ENCODE peak calls at places on chromosomes 2 and 18, in seven cellular contexts. One of them, this sample, is unnamed.

GRCh38 chr2:201471732-201472395 is 20.3 kb downstream of the STRADB start:
- DNase-seq in HepG2: no peak
- DNase-seq in HCT116: no peak
- DNase-seq in K562: no peak
- DNase-seq in GM12878: no peak
- DNase-seq in H1: no peak
- DNase-seq in SK-N-SH: no peak
- DNase-seq in this sample: no peak

GRCh38 chr2:191105082-191105481 is 45.7 kb downstream of the STAT4 start:
- DNase-seq in K562: no peak
- DNase-seq in HepG2: no peak
- DNase-seq in HCT116: no peak
- DNase-seq in H1: no peak
- DNase-seq in GM12878: no peak
- DNase-seq in SK-N-SH: no peak
- DNase-seq in this sample: no peak

GRCh38 chr2:155100261-155100660 is 401.8 kb downstream of the KCNJ3 start:
- DNase-seq in HepG2: no peak
- DNase-seq in HCT116: peak
- DNase-seq in SK-N-SH: no peak
- DNase-seq in GM12878: no peak
- DNase-seq in K562: no peak
- DNase-seq in H1: no peak
- DNase-seq in this sample: no peak

GRCh38 chr18:45562567-45563479 is 52.5 kb upstream of the SLC14A2 start:
- DNase-seq in H1: no peak
- DNase-seq in K562: no peak
- DNase-seq in HepG2: no peak
- DNase-seq in HCT116: no peak
- DNase-seq in GM12878: no peak
- DNase-seq in SK-N-SH: no peak
- DNase-seq in this sample: no peak

GRCh38 chr2:62071126-62071598 is 124.8 kb upstream of the B3GNT2 start:
- DNase-seq in SK-N-SH: no peak
- DNase-seq in K562: no peak
- DNase-seq in GM12878: no peak
- DNase-seq in HCT116: no peak
- DNase-seq in H1: no peak
- DNase-seq in HepG2: no peak
- DNase-seq in this sample: no peak

GRCh38 chr2:39730685-39731302 is 48.3 kb downstream of the THUMPD2 start:
- DNase-seq in SK-N-SH: no peak
- DNase-seq in H1: no peak
- DNase-seq in HepG2: peak
- DNase-seq in HCT116: peak
- DNase-seq in K562: peak
- DNase-seq in GM12878: no peak
- DNase-seq in this sample: peak

GRCh38 chr18:43665239-43665788 is 388.0 kb upstream of the SYT4 start:
- DNase-seq in SK-N-SH: no peak
- DNase-seq in K562: no peak
- DNase-seq in HCT116: no peak
- DNase-seq in H1: no peak
- DNase-seq in HepG2: no peak
- DNase-seq in GM12878: no peak
- DNase-seq in this sample: no peak

GRCh38 chr2:161414385-161415040 is 1.6 kb upstream of the TBR1 start:
- DNase-seq in HCT116: no peak
- DNase-seq in SK-N-SH: peak
- DNase-seq in H1: peak
- DNase-seq in GM12878: no peak
- DNase-seq in K562: peak
- DNase-seq in HepG2: peak
- DNase-seq in this sample: no peak

GRCh38 chr2:237625216-237625705 is 2.1 kb upstream of the LRRFIP1 start:
- DNase-seq in K562: no peak
- DNase-seq in HCT116: no peak
- DNase-seq in HepG2: peak
- DNase-seq in SK-N-SH: no peak
- DNase-seq in H1: no peak
- DNase-seq in GM12878: no peak
- DNase-seq in this sample: no peak

GRCh38 chr18:37958499-37958898 is 392.9 kb upstream of the CELF4 start:
- DNase-seq in HCT116: no peak
- DNase-seq in H1: no peak
- DNase-seq in SK-N-SH: no peak
- DNase-seq in GM12878: no peak
- DNase-seq in K562: no peak
- DNase-seq in HepG2: no peak
- DNase-seq in this sample: no peak

GRCh38 chr18:79397288-79397829 is 1.6 kb downstream of the NFATC1 start:
- DNase-seq in HepG2: no peak
- DNase-seq in K562: no peak
- DNase-seq in H1: no peak
- DNase-seq in HCT116: no peak
- DNase-seq in GM12878: no peak
- DNase-seq in SK-N-SH: no peak
- DNase-seq in this sample: no peak

GRCh38 chr2:12819721-12820120 is 103.0 kb downstream of the TRIB2 start:
- DNase-seq in HepG2: no peak
- DNase-seq in K562: no peak
- DNase-seq in HCT116: no peak
- DNase-seq in H1: no peak
- DNase-seq in GM12878: no peak
- DNase-seq in SK-N-SH: no peak
- DNase-seq in this sample: no peak

GRCh38 chr2:70283500-70284191 is 9.9 kb downstream of the SNRPG start:
- DNase-seq in K562: no peak
- DNase-seq in HepG2: no peak
- DNase-seq in GM12878: no peak
- DNase-seq in SK-N-SH: no peak
- DNase-seq in H1: no peak
- DNase-seq in HCT116: no peak
- DNase-seq in this sample: no peak

GRCh38 chr2:197759013-197759412 is 26.1 kb downstream of the BOLL start:
- DNase-seq in HCT116: no peak
- DNase-seq in HepG2: no peak
- DNase-seq in H1: no peak
- DNase-seq in GM12878: no peak
- DNase-seq in K562: no peak
- DNase-seq in SK-N-SH: no peak
- DNase-seq in this sample: no peak

GRCh38 chr2:233424028-233424951 is 70.0 kb downstream of the DGKD start:
- DNase-seq in SK-N-SH: no peak
- DNase-seq in HCT116: no peak
- DNase-seq in GM12878: no peak
- DNase-seq in H1: peak
- DNase-seq in K562: no peak
- DNase-seq in HepG2: no peak
- DNase-seq in this sample: no peak

GRCh38 chr2:179059026-179059680 is 9.2 kb upstream of the CCDC141 start:
- DNase-seq in K562: no peak
- DNase-seq in H1: no peak
- DNase-seq in SK-N-SH: no peak
- DNase-seq in HCT116: no peak
- DNase-seq in GM12878: no peak
- DNase-seq in HepG2: no peak
- DNase-seq in this sample: no peak

GRCh38 chr2:121831841-121832240 is 76.4 kb downstream of the TSN start:
- DNase-seq in GM12878: no peak
- DNase-seq in HepG2: no peak
- DNase-seq in H1: no peak
- DNase-seq in SK-N-SH: no peak
- DNase-seq in HCT116: no peak
- DNase-seq in K562: no peak
- DNase-seq in this sample: no peak

GRCh38 chr18:27685071-27685470 is 491.9 kb downstream of the CDH2 start:
- DNase-seq in H1: no peak
- DNase-seq in SK-N-SH: no peak
- DNase-seq in K562: no peak
- DNase-seq in HepG2: no peak
- DNase-seq in HCT116: no peak
- DNase-seq in GM12878: no peak
- DNase-seq in this sample: no peak

GRCh38 chr2:150981826-150982225 is 279.8 kb downstream of the RBM43 start:
- DNase-seq in HCT116: no peak
- DNase-seq in SK-N-SH: no peak
- DNase-seq in H1: no peak
- DNase-seq in HepG2: no peak
- DNase-seq in GM12878: no peak
- DNase-seq in K562: no peak
- DNase-seq in this sample: no peak

GRCh38 chr18:8661754-8662573 is 43.4 kb upstream of the MTCL1 start:
- DNase-seq in K562: no peak
- DNase-seq in SK-N-SH: peak
- DNase-seq in H1: peak
- DNase-seq in HCT116: no peak
- DNase-seq in HepG2: no peak
- DNase-seq in GM12878: no peak
- DNase-seq in this sample: no peak

GRCh38 chr2:9153589-9153988 is 53.0 kb upstream of the ASAP2 start:
- DNase-seq in SK-N-SH: no peak
- DNase-seq in HepG2: no peak
- DNase-seq in H1: no peak
- DNase-seq in HCT116: no peak
- DNase-seq in GM12878: no peak
- DNase-seq in K562: no peak
- DNase-seq in this sample: no peak

GRCh38 chr18:3623769-3624545 is 174.0 kb downstream of the TGIF1 start:
- DNase-seq in HCT116: peak
- DNase-seq in SK-N-SH: peak
- DNase-seq in H1: peak
- DNase-seq in GM12878: no peak
- DNase-seq in K562: peak
- DNase-seq in HepG2: peak
- DNase-seq in this sample: peak

GRCh38 chr2:132460781-132461180 is 44.2 kb downstream of the GPR39 start:
- DNase-seq in HCT116: no peak
- DNase-seq in GM12878: no peak
- DNase-seq in H1: no peak
- DNase-seq in HepG2: no peak
- DNase-seq in K562: no peak
- DNase-seq in SK-N-SH: no peak
- DNase-seq in this sample: no peak
- TF ChIP-seq SIN3A in HCT116: no peak
- TF ChIP-seq SIN3A in GM12878: no peak
- TF ChIP-seq SIN3A in H1: no peak
- TF ChIP-seq SIN3A in HepG2: no peak
- TF ChIP-seq SIN3A in K562: no peak
- TF ChIP-seq SIN3A in SK-N-SH: no peak
- TF ChIP-seq SIN3A in this sample: no peak

GRCh38 chr2:184597571-184597980 is 753 bp upstream of the ZNF804A start:
- DNase-seq in SK-N-SH: peak
- DNase-seq in HepG2: no peak
- DNase-seq in GM12878: no peak
- DNase-seq in H1: peak
- DNase-seq in HCT116: peak
- DNase-seq in K562: no peak
- DNase-seq in this sample: no peak

GRCh38 chr2:184597996-184598312 is 375 bp upstream of the ZNF804A start:
- DNase-seq in HepG2: no peak
- DNase-seq in K562: no peak
- DNase-seq in HCT116: no peak
- DNase-seq in GM12878: no peak
- DNase-seq in H1: no peak
- DNase-seq in SK-N-SH: no peak
- DNase-seq in this sample: no peak

GRCh38 chr2:184598313-184599053 is at the start of gene ZNF804A:
- DNase-seq in SK-N-SH: peak
- DNase-seq in HepG2: no peak
- DNase-seq in H1: peak
- DNase-seq in GM12878: peak
- DNase-seq in HCT116: no peak
- DNase-seq in K562: peak
- DNase-seq in this sample: no peak

GRCh38 chr2:184599054-184599874 is 935 bp downstream of the ZNF804A start:
- DNase-seq in HCT116: peak
- DNase-seq in K562: no peak
- DNase-seq in SK-N-SH: peak
- DNase-seq in H1: no peak
- DNase-seq in HepG2: no peak
- DNase-seq in GM12878: no peak
- DNase-seq in this sample: no peak

DNA sequence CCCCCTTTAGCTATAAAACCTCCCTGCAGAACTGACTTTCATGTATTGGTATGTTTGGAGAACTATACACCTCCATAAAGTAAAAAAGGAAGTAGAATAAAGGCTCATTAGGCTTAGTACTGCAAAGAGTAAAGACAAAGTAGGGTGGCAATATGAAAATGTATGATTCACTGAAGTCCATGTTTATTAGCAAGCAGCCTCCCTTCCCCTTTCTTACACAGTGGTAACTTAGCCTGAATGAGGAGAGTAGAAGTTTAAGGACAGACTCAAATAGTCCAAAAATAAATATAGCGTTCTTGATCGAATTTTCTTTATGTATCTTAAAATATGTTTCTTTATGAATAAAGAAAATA is 1.5 kb downstream of the ZNF804A start:
- DNase-seq in HepG2: no peak
- DNase-seq in H1: no peak
- DNase-seq in GM12878: no peak
- DNase-seq in SK-N-SH: no peak
- DNase-seq in HCT116: no peak
- DNase-seq in K562: no peak
- DNase-seq in this sample: no peak
- H3K4me3 ChIP-seq in HepG2: no peak
- H3K4me3 ChIP-seq in H1: no peak
- H3K4me3 ChIP-seq in GM12878: peak
- H3K4me3 ChIP-seq in SK-N-SH: no peak
- H3K4me3 ChIP-seq in HCT116: peak
- H3K4me3 ChIP-seq in K562: peak
- H3K4me3 ChIP-seq in this sample: peak

GRCh38 chr2:36663851-36664715 is 32.4 kb upstream of the VIT start:
- DNase-seq in SK-N-SH: peak
- DNase-seq in K562: peak
- DNase-seq in HepG2: peak
- DNase-seq in GM12878: no peak
- DNase-seq in H1: no peak
- DNase-seq in HCT116: peak
- DNase-seq in this sample: peak
- TF ChIP-seq SIN3A in SK-N-SH: no peak
- TF ChIP-seq SIN3A in K562: no peak
- TF ChIP-seq SIN3A in HepG2: no peak
- TF ChIP-seq SIN3A in GM12878: no peak
- TF ChIP-seq SIN3A in H1: no peak
- TF ChIP-seq SIN3A in HCT116: no peak
- TF ChIP-seq SIN3A in this sample: no peak

DNA sequence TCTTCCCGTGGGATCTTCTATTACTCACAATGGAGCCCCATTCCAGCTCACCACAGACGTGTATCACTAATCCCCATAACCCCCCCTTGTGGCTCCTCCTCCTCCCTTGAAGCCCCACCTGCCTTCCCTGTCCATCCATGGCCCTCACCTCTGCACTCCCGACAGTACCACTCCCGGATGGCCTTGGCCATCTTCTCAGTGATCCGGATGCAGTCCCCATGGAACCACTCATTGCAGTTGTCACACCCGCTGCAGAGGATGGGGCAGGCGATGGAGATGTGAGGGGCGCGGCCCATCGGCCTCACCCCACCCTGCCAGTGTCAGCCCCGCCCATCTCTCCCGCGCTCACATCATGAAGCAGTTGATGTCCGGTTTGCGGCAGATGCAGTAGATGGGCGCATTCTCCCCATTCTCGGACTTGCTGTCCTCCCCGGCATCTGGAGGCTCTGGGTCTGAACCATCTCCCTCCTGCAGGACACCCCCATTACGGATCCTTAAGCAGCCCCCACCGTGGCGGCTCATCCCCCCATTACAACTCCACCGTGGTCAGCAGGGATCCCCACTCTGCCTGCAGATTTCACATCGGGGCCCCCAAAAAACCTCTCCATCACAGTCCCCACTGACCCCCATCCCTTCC is 983 bp downstream of the CXXC1 start:
- DNase-seq in HepG2: no peak
- DNase-seq in SK-N-SH: peak
- DNase-seq in H1: peak
- DNase-seq in K562: peak
- DNase-seq in GM12878: no peak
- DNase-seq in HCT116: peak
- DNase-seq in this sample: no peak
- H3K4me3 ChIP-seq in HepG2: peak
- H3K4me3 ChIP-seq in SK-N-SH: peak
- H3K4me3 ChIP-seq in H1: peak
- H3K4me3 ChIP-seq in K562: peak
- H3K4me3 ChIP-seq in GM12878: peak
- H3K4me3 ChIP-seq in HCT116: peak
- H3K4me3 ChIP-seq in this sample: peak